ENCODE peak calls at places on chromosomes 5 and 9, in nine cellular contexts. G is brain microvascular endothelial cell, X is A549, V is WERI-Rb-1, H is PC-9, A is astrocyte, M is choroid plexus epithelial cell, N is BE2C, U is upper lobe of right lung. F is an unnamed sample.

GRCh38 chr5:2143088-2143487 is 260.4 kb upstream of the IRX4 start:
- DNase-seq in V (peak), N (no peak), U (no peak), X (no peak), A (no peak), G (no peak), M (no peak), H (no peak), F (no peak)

GRCh38 chr9:98368366-98369065 is 113.1 kb upstream of the TBC1D2 start:
- DNase-seq in X (no peak), M (peak), U (peak), V (no peak), A (peak), H (no peak), N (no peak), G (no peak), F (no peak)

GRCh38 chr9:18608371-18608770 is 134.4 kb downstream of the ADAMTSL1 start:
- DNase-seq in V (no peak), U (no peak), N (no peak), M (no peak), H (no peak), A (peak), X (no peak), G (no peak), F (no peak)

GRCh38 chr9:108622467-108622866 is 233.3 kb downstream of the ACTL7B start:
- DNase-seq in A (peak), N (no peak), G (peak), V (no peak), H (no peak), M (peak), X (no peak), U (no peak), F (peak)

GRCh38 chr5:135127604-135128240 is 93.7 kb upstream of the PITX1 start:
- DNase-seq in A (peak), G (peak), M (peak), N (peak), V (no peak), U (no peak), X (peak), H (peak), F (peak)

GRCh38 chr5:7869474-7870136 is 657 bp downstream of the MTRR start:
- DNase-seq in V (no peak), G (no peak), N (no peak), X (no peak), H (no peak), A (no peak), M (no peak), U (peak), F (no peak)

GRCh38 chr5:135501965-135502364 is 33.8 kb downstream of the NEUROG1 start:
- DNase-seq in H (no peak), X (no peak), N (no peak), A (no peak), U (no peak), G (no peak), M (no peak), V (peak), F (no peak)

GRCh38 chr5:67043789-67044511 is 152.6 kb downstream of the CD180 start:
- DNase-seq in N (no peak), A (no peak), X (no peak), H (no peak), V (no peak), G (no peak), U (no peak), M (no peak), F (no peak)

GRCh38 chr5:110038297-110038997 is 348.7 kb downstream of the MAN2A1 start:
- DNase-seq in A (peak), U (no peak), N (no peak), V (no peak), M (peak), X (no peak), G (no peak), H (no peak), F (no peak)

GRCh38 chr5:4893063-4893744 is 246.9 kb upstream of the ADAMTS16 start:
- DNase-seq in V (no peak), M (no peak), U (no peak), A (no peak), X (no peak), H (no peak), N (no peak), G (no peak), F (no peak)

GRCh38 chr5:170501931-170502330 is 1.9 kb upstream of the KCNIP1 start:
- DNase-seq in H (no peak), U (no peak), A (no peak), N (no peak), G (no peak), M (no peak), X (no peak), V (no peak), F (no peak)

GRCh38 chr5:132414634-132415377 is 45.3 kb downstream of the SLC22A5 start:
- DNase-seq in G (peak), A (peak), X (peak), U (no peak), H (peak), N (no peak), V (no peak), M (peak), F (peak)

GRCh38 chr5:16570121-16570815 is 46.5 kb downstream of the RETREG1 start:
- DNase-seq in V (no peak), G (peak), H (no peak), M (peak), X (no peak), N (no peak), A (peak), U (no peak), F (peak)

GRCh38 chr5:79617539-79617938 is 5.3 kb downstream of the TENT2 start:
- DNase-seq in M (no peak), N (no peak), H (no peak), V (no peak), G (no peak), A (no peak), X (no peak), U (no peak), F (no peak)

GRCh38 chr9:121689461-121690157 is 38.2 kb downstream of the DAB2IP start:
- DNase-seq in H (no peak), V (no peak), A (no peak), N (no peak), M (no peak), G (no peak), U (peak), X (no peak), F (no peak)

GRCh38 chr5:141039517-141039916 is 11.7 kb upstream of the PCDHB1 start:
- DNase-seq in M (no peak), V (no peak), A (no peak), U (no peak), X (no peak), G (no peak), N (peak), H (peak), F (no peak)

GRCh38 chr5:144638802-144639201 is 468.1 kb downstream of the KCTD16 start:
- DNase-seq in A (no peak), X (no peak), G (no peak), U (no peak), V (no peak), N (no peak), M (no peak), H (no peak), F (no peak)

GRCh38 chr5:103532116-103532734 is 30.4 kb downstream of the NUDT12 start:
- DNase-seq in V (no peak), U (no peak), A (peak), N (no peak), M (peak), X (no peak), H (no peak), G (no peak), F (no peak)
- TF ChIP-seq CTCF in V (no peak), U (no peak), A (no peak), N (no peak), M (no peak), X (no peak), H (no peak), G (no peak), F (no peak)

GRCh38 chr5:62720036-62720441 is 141.4 kb downstream of the LRRC70 start:
- DNase-seq in U (no peak), H (peak), X (peak), N (peak), G (no peak), V (peak), A (peak), M (peak), F (no peak)

GRCh38 chr5:62718368-62718767 is 139.7 kb downstream of the LRRC70 start:
- DNase-seq in V (no peak), U (no peak), A (no peak), H (no peak), G (no peak), X (no peak), M (peak), N (no peak), F (no peak)

GRCh38 chr5:62717211-62717927 is 138.8 kb downstream of the LRRC70 start:
- DNase-seq in M (peak), N (no peak), V (no peak), G (no peak), U (no peak), X (no peak), A (no peak), H (no peak), F (no peak)

GRCh38 chr5:62722360-62722759 is 143.7 kb downstream of the LRRC70 start:
- DNase-seq in X (peak), V (no peak), N (no peak), U (no peak), H (no peak), A (no peak), G (no peak), M (no peak), F (no peak)

DNA sequence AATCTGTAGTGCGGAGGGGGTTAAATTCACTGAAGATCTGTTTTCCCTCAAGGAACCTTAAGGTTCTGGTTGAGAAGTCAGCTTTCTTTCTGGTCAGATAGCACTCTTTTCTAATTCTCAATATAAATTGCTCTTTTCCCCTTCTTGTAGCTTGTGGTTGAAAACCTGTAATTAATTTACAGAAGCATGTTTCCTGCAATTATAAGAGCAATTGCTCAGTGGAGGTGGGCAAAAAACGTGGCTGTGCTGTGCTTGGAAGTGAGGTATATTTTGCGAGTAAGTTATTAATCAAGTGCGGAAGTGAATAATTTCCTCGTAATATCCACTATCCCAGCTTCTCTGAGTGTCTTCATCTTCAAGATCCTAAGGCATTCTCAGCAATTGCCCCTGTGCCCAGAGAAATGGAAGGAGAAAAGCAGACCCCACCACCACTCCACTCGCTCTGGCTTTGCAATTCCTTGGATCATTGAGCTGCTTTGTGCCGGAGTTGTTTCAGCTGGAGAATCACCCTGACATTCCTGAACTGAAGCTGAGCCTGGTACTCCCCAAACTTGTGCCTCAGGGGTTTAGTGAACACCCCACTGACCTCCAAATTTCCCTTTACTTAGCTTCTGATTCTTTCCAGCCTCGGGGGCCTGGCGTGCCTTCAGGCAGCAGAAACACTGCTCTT is 140.6 kb downstream of the LRRC70 start:
- DNase-seq in G (no peak), N (no peak), H (no peak), V (no peak), U (no peak), A (no peak), X (no peak), M (no peak), F (no peak)
- H3K4me3 ChIP-seq in G (no peak), N (no peak), H (no peak), V (no peak), U (no peak), A (no peak), X (no peak), M (no peak), F (no peak)

GRCh38 chr9:21933865-21934264 is 60.3 kb downstream of the CDKN2A start:
- DNase-seq in A (peak), N (no peak), V (no peak), G (peak), H (no peak), M (peak), X (no peak), U (no peak), F (peak)

GRCh38 chr9:21935631-21936030 is 58.6 kb downstream of the CDKN2A start:
- DNase-seq in M (no peak), A (no peak), N (no peak), G (no peak), V (no peak), U (no peak), X (no peak), H (no peak), F (no peak)

GRCh38 chr9:21933281-21933680 is 60.9 kb downstream of the CDKN2A start:
- DNase-seq in H (no peak), V (no peak), G (no peak), A (no peak), M (no peak), N (no peak), X (no peak), U (no peak), F (no peak)

GRCh38 chr9:21931428-21931827 is 62.8 kb downstream of the CDKN2A start:
- DNase-seq in X (no peak), A (no peak), M (no peak), V (no peak), N (no peak), H (no peak), U (no peak), G (no peak), F (peak)

GRCh38 chr9:21936161-21936560 is 58.0 kb downstream of the CDKN2A start:
- DNase-seq in X (no peak), N (no peak), A (peak), U (no peak), G (no peak), H (no peak), M (no peak), V (no peak), F (no peak)
- TF ChIP-seq CTCF in X (no peak), N (no peak), A (no peak), U (no peak), G (no peak), H (no peak), M (no peak), V (no peak), F (no peak)

DNA sequence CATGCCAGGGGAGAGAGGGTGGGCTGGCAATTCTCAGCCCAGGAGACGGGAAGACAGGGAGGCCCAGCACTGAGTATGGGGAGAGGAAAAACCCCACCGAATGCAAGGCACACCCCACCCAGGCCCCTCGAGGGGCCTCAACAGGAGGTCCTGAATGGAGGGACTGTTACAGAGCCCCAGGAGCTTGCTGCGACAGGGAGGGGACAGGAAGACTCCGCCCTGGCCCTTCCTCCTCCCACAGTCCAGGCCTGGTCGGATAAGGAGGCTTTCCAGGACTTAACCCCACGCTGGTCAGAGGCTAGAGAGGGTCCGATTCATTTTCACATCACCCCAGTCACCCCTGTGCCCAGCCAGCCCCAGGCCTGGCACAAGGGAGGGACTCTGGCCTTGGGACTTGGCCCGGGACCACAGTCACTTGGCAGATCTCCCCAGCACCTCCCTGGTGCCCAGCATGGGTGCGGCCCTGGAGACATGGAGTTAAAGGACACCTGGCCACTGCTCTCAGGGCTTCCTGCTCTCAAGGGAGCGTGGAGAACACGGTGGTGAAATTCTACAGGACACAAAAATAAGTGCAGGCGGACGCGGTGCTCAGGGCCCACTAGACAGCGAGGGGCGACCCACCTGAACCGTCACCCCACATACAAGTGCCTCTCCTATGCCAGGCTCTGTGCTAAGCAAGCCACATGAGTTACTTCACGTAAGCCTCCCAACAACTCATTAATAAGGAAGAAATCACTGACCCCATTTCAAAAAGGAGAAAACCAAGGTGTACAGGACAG is 44.8 kb upstream of the STXBP1 start:
- DNase-seq in M (no peak), H (peak), G (no peak), U (peak), A (no peak), V (peak), N (no peak), X (no peak), F (peak)
- H3K4me3 ChIP-seq in M (peak), H (peak), G (peak), U (peak), A (peak), V (peak), N (peak), X (peak), F (peak)

DNA sequence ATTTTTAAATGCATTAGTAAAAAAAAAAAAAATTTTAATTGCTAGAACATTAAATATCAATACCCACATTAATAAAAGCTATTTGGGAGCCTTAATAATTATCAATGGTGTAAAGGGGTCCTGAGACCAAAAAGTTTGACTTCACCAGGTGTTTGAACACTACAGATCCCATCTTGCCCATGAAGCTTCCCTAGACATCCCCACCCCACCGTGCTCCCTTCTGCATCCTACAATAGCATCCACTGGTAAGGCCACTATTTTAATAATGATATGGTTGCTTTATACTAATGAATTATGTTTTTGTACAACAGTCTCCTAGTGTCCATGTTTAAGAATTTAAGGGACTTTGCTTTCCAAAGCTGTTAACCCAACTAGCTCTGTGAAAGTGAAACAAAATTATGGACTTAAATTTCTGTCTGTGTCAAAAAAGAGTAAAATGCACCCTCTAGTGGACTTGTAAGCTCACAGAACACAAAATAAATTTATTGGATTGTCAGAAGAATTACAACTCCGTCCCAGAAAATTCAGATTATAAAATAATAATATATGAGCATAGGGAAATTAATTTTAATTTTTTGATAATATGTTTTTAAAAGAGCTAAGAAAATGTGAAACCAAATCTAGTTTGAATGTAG is 76.0 kb downstream of the ARL15 start:
- DNase-seq in N (no peak), H (no peak), X (peak), V (no peak), A (peak), U (no peak), G (no peak), M (peak), F (peak)
- TF ChIP-seq CTCF in N (peak), H (peak), X (peak), V (no peak), A (peak), U (peak), G (peak), M (peak), F (peak)